ENCODE peak calls at places on chromosome 7, in seven cellular contexts. One of them, this sample, is unnamed.
A peak's percentile ranks its signal among the peaks of the same experiment; 100 is the strongest.

GRCh38 chr7:92830532-92831110 is 5.8 kb downstream of the CDK6 start:
- DNase-seq in IMR-90: peak; percentile 46
- DNase-seq in spleen: no peak
- DNase-seq in hepatocyte: no peak
- DNase-seq in AG09309: no peak
- DNase-seq in uterus: no peak
- DNase-seq in A549: no peak
- DNase-seq in this sample: no peak

GRCh38 chr7:23332881-23333612 is 33.9 kb downstream of the MALSU1 start:
- DNase-seq in spleen: no peak
- DNase-seq in A549: peak; percentile 65
- DNase-seq in uterus: peak; percentile 37
- DNase-seq in hepatocyte: no peak
- DNase-seq in AG09309: peak; percentile 31
- DNase-seq in IMR-90: peak; percentile 65
- DNase-seq in this sample: no peak

GRCh38 chr7:13126347-13126746 is 438.9 kb downstream of the ARL4A start:
- DNase-seq in IMR-90: no peak
- DNase-seq in AG09309: no peak
- DNase-seq in hepatocyte: no peak
- DNase-seq in uterus: no peak
- DNase-seq in A549: no peak
- DNase-seq in spleen: no peak
- DNase-seq in this sample: no peak

GRCh38 chr7:82975811-82976468 is 186.7 kb downstream of the PCLO start:
- DNase-seq in A549: no peak
- DNase-seq in AG09309: no peak
- DNase-seq in uterus: no peak
- DNase-seq in spleen: no peak
- DNase-seq in IMR-90: no peak
- DNase-seq in hepatocyte: no peak
- DNase-seq in this sample: no peak

GRCh38 chr7:87513735-87514319 is 38.3 kb upstream of the ABCB4 start:
- DNase-seq in hepatocyte: no peak
- DNase-seq in IMR-90: no peak
- DNase-seq in AG09309: no peak
- DNase-seq in uterus: no peak
- DNase-seq in spleen: no peak
- DNase-seq in A549: no peak
- DNase-seq in this sample: no peak

GRCh38 chr7:65004575-65004974 is 1.9 kb downstream of the ERV3-1 start:
- DNase-seq in uterus: no peak
- DNase-seq in IMR-90: no peak
- DNase-seq in spleen: no peak
- DNase-seq in AG09309: no peak
- DNase-seq in hepatocyte: no peak
- DNase-seq in A549: no peak
- DNase-seq in this sample: no peak

GRCh38 chr7:39746162-39746782 is 122.9 kb downstream of the RALA start:
- DNase-seq in spleen: peak; percentile 82
- DNase-seq in A549: peak; percentile 74
- DNase-seq in AG09309: no peak
- DNase-seq in uterus: peak; percentile 75
- DNase-seq in hepatocyte: peak; percentile 86
- DNase-seq in IMR-90: peak; percentile 83
- DNase-seq in this sample: peak; percentile 89

GRCh38 chr7:156106107-156106426 is 293.8 kb upstream of the SHH start:
- DNase-seq in hepatocyte: no peak
- DNase-seq in IMR-90: no peak
- DNase-seq in A549: no peak
- DNase-seq in spleen: no peak
- DNase-seq in AG09309: no peak
- DNase-seq in uterus: no peak
- DNase-seq in this sample: no peak

GRCh38 chr7:75925717-75926435 is 10.9 kb downstream of the POR start:
- DNase-seq in hepatocyte: no peak
- DNase-seq in uterus: peak; percentile 36
- DNase-seq in A549: no peak
- DNase-seq in spleen: no peak
- DNase-seq in AG09309: no peak
- DNase-seq in IMR-90: no peak
- DNase-seq in this sample: no peak

GRCh38 chr7:1156782-1157535 is 3.0 kb downstream of the ZFAND2A start:
- DNase-seq in IMR-90: peak; percentile 52
- DNase-seq in AG09309: no peak
- DNase-seq in hepatocyte: peak; percentile 38
- DNase-seq in A549: peak; percentile 93
- DNase-seq in uterus: no peak
- DNase-seq in spleen: no peak
- DNase-seq in this sample: peak; percentile 89

GRCh38 chr7:34900891-34901493 is 136.3 kb downstream of the DPY19L1 start:
- DNase-seq in A549: peak; percentile 23
- DNase-seq in AG09309: no peak
- DNase-seq in hepatocyte: no peak
- DNase-seq in spleen: no peak
- DNase-seq in IMR-90: no peak
- DNase-seq in uterus: no peak
- DNase-seq in this sample: no peak

GRCh38 chr7:97272237-97272975 is 154.9 kb downstream of the SDHAF3 start:
- DNase-seq in IMR-90: no peak
- DNase-seq in spleen: no peak
- DNase-seq in A549: no peak
- DNase-seq in hepatocyte: no peak
- DNase-seq in AG09309: no peak
- DNase-seq in uterus: no peak
- DNase-seq in this sample: no peak

GRCh38 chr7:108000875-108001758 is 1.8 kb downstream of the LAMB1 start:
- DNase-seq in AG09309: no peak
- DNase-seq in hepatocyte: peak; percentile 64
- DNase-seq in A549: peak; percentile 83
- DNase-seq in uterus: peak; percentile 39
- DNase-seq in IMR-90: peak; percentile 30
- DNase-seq in spleen: no peak
- DNase-seq in this sample: no peak

GRCh38 chr7:83655951-83656556 is 7.1 kb upstream of the SEMA3E start:
- DNase-seq in hepatocyte: peak; percentile 65
- DNase-seq in A549: peak; percentile 70
- DNase-seq in uterus: no peak
- DNase-seq in spleen: no peak
- DNase-seq in AG09309: peak; percentile 4
- DNase-seq in IMR-90: peak; percentile 61
- DNase-seq in this sample: peak; percentile 53

GRCh38 chr7:144011458-144012230 is 11.5 kb downstream of the OR6B1 start:
- DNase-seq in spleen: no peak
- DNase-seq in uterus: no peak
- DNase-seq in hepatocyte: no peak
- DNase-seq in IMR-90: peak; percentile 51
- DNase-seq in A549: peak; percentile 49
- DNase-seq in AG09309: peak; percentile 32
- DNase-seq in this sample: no peak

GRCh38 chr7:83347836-83348482 is 185.3 kb upstream of the PCLO start:
- DNase-seq in spleen: no peak
- DNase-seq in AG09309: no peak
- DNase-seq in uterus: no peak
- DNase-seq in hepatocyte: peak; percentile 81
- DNase-seq in A549: peak; percentile 23
- DNase-seq in IMR-90: peak; percentile 65
- DNase-seq in this sample: peak; percentile 1

GRCh38 chr7:102834999-102835398 is 77.8 kb upstream of the LRRC17 start:
- DNase-seq in uterus: no peak
- DNase-seq in hepatocyte: no peak
- DNase-seq in IMR-90: peak; percentile 91
- DNase-seq in A549: peak; percentile 55
- DNase-seq in AG09309: no peak
- DNase-seq in spleen: no peak
- DNase-seq in this sample: no peak

GRCh38 chr7:21352540-21353387 is 75.1 kb upstream of the SP4 start:
- DNase-seq in IMR-90: no peak
- DNase-seq in A549: no peak
- DNase-seq in AG09309: no peak
- DNase-seq in spleen: no peak
- DNase-seq in uterus: no peak
- DNase-seq in hepatocyte: no peak
- DNase-seq in this sample: no peak

GRCh38 chr7:108007280-108007679 is 4.3 kb upstream of the LAMB1 start:
- DNase-seq in spleen: no peak
- DNase-seq in hepatocyte: no peak
- DNase-seq in uterus: no peak
- DNase-seq in AG09309: no peak
- DNase-seq in IMR-90: no peak
- DNase-seq in A549: no peak
- DNase-seq in this sample: no peak

GRCh38 chr7:4683043-4683883 is 1.2 kb downstream of the FOXK1 start:
- DNase-seq in hepatocyte: no peak
- DNase-seq in uterus: peak; percentile 41
- DNase-seq in IMR-90: no peak
- DNase-seq in AG09309: no peak
- DNase-seq in A549: no peak
- DNase-seq in spleen: peak; percentile 87
- DNase-seq in this sample: peak; percentile 16

GRCh38 chr7:80098795-80099194 is 35.8 kb upstream of the GNAI1 start:
- DNase-seq in uterus: no peak
- DNase-seq in spleen: no peak
- DNase-seq in A549: no peak
- DNase-seq in AG09309: no peak
- DNase-seq in hepatocyte: no peak
- DNase-seq in IMR-90: no peak
- DNase-seq in this sample: no peak

GRCh38 chr7:99762680-99763327 is 21.2 kb downstream of the CYP3A4 start:
- DNase-seq in IMR-90: peak; percentile 70
- DNase-seq in uterus: no peak
- DNase-seq in A549: no peak
- DNase-seq in hepatocyte: peak; percentile 54
- DNase-seq in AG09309: peak; percentile 18
- DNase-seq in spleen: no peak
- DNase-seq in this sample: peak; percentile 7

GRCh38 chr7:100680589-100681271 is 7.2 kb downstream of the GNB2 start:
- DNase-seq in IMR-90: no peak
- DNase-seq in AG09309: no peak
- DNase-seq in hepatocyte: peak; percentile 10
- DNase-seq in A549: no peak
- DNase-seq in spleen: peak; percentile 81
- DNase-seq in uterus: no peak
- DNase-seq in this sample: no peak

GRCh38 chr7:98867271-98867701 is 2.5 kb downstream of the TMEM130 start:
- DNase-seq in uterus: no peak
- DNase-seq in hepatocyte: no peak
- DNase-seq in IMR-90: peak; percentile 36
- DNase-seq in spleen: peak; percentile 59
- DNase-seq in A549: no peak
- DNase-seq in AG09309: no peak
- DNase-seq in this sample: no peak

GRCh38 chr7:140519007-140519399 is 39.7 kb upstream of the MKRN1 start:
- DNase-seq in A549: no peak
- DNase-seq in spleen: no peak
- DNase-seq in AG09309: no peak
- DNase-seq in IMR-90: no peak
- DNase-seq in uterus: peak; percentile 36
- DNase-seq in hepatocyte: no peak
- DNase-seq in this sample: no peak
- TF ChIP-seq CTCF in A549: no peak
- TF ChIP-seq CTCF in spleen: no peak
- TF ChIP-seq CTCF in AG09309: no peak
- TF ChIP-seq CTCF in IMR-90: no peak
- TF ChIP-seq CTCF in uterus: no peak
- TF ChIP-seq CTCF in hepatocyte: no peak
- TF ChIP-seq CTCF in this sample: no peak

GRCh38 chr7:52163311-52163710 is 846.7 kb upstream of the COBL start:
- DNase-seq in spleen: no peak
- DNase-seq in uterus: no peak
- DNase-seq in A549: no peak
- DNase-seq in AG09309: no peak
- DNase-seq in IMR-90: no peak
- DNase-seq in hepatocyte: no peak
- DNase-seq in this sample: no peak

DNA sequence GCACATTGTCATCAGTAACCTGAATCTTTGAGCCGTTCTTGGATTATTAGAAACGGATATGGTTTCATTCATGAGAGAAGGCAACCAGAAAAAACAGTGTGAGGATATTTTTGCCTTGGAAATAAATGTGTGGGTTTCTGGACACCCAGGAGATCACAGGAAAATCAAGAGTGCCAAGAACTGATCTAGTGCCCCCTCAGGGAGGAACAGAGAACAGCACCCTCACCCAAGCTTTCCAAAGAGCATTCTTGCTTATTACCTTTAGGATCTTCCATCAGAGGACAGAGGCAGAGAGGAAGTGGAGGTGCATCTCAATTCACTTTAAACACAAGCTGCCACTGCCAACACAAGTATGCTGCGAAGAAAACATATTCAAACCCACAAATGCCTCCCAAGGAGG is 851.5 kb upstream of the COBL start:
- DNase-seq in AG09309: no peak
- DNase-seq in A549: peak; percentile 13
- DNase-seq in hepatocyte: peak; percentile 19
- DNase-seq in IMR-90: no peak
- DNase-seq in spleen: no peak
- DNase-seq in uterus: no peak
- DNase-seq in this sample: no peak
- TF ChIP-seq CTCF in AG09309: no peak
- TF ChIP-seq CTCF in A549: no peak
- TF ChIP-seq CTCF in hepatocyte: peak; percentile 38
- TF ChIP-seq CTCF in IMR-90: no peak
- TF ChIP-seq CTCF in spleen: no peak
- TF ChIP-seq CTCF in uterus: no peak
- TF ChIP-seq CTCF in this sample: no peak

GRCh38 chr7:117675519-117676137 is 195.8 kb downstream of the CFTR start:
- DNase-seq in IMR-90: peak; percentile 10
- DNase-seq in A549: peak; percentile 16
- DNase-seq in AG09309: no peak
- DNase-seq in uterus: no peak
- DNase-seq in hepatocyte: no peak
- DNase-seq in spleen: no peak
- DNase-seq in this sample: no peak

GRCh38 chr7:117672433-117672832 is 192.6 kb downstream of the CFTR start:
- DNase-seq in hepatocyte: no peak
- DNase-seq in uterus: no peak
- DNase-seq in A549: no peak
- DNase-seq in AG09309: no peak
- DNase-seq in IMR-90: no peak
- DNase-seq in spleen: no peak
- DNase-seq in this sample: no peak

GRCh38 chr7:117673367-117673766 is 193.5 kb downstream of the CFTR start:
- DNase-seq in IMR-90: no peak
- DNase-seq in AG09309: no peak
- DNase-seq in hepatocyte: peak; percentile 73
- DNase-seq in A549: no peak
- DNase-seq in uterus: no peak
- DNase-seq in spleen: peak; percentile 67
- DNase-seq in this sample: peak; percentile 21

GRCh38 chr7:117674617-117675016 is 194.8 kb downstream of the CFTR start:
- DNase-seq in uterus: no peak
- DNase-seq in IMR-90: no peak
- DNase-seq in hepatocyte: no peak
- DNase-seq in spleen: no peak
- DNase-seq in AG09309: no peak
- DNase-seq in A549: no peak
- DNase-seq in this sample: no peak

GRCh38 chr7:117673839-117674238 is 194.0 kb downstream of the CFTR start:
- DNase-seq in spleen: no peak
- DNase-seq in hepatocyte: peak; percentile 60
- DNase-seq in uterus: no peak
- DNase-seq in A549: peak; percentile 60
- DNase-seq in IMR-90: peak; percentile 67
- DNase-seq in AG09309: no peak
- DNase-seq in this sample: no peak
- TF ChIP-seq CTCF in spleen: no peak
- TF ChIP-seq CTCF in hepatocyte: peak; percentile 63
- TF ChIP-seq CTCF in uterus: no peak
- TF ChIP-seq CTCF in A549: peak; percentile 62
- TF ChIP-seq CTCF in IMR-90: peak; percentile 57
- TF ChIP-seq CTCF in AG09309: no peak
- TF ChIP-seq CTCF in this sample: no peak

GRCh38 chr7:11748884-11749283 is 83.1 kb downstream of the THSD7A start:
- DNase-seq in IMR-90: no peak
- DNase-seq in uterus: no peak
- DNase-seq in spleen: no peak
- DNase-seq in AG09309: no peak
- DNase-seq in hepatocyte: peak; percentile 18
- DNase-seq in A549: peak; percentile 47
- DNase-seq in this sample: no peak
- TF ChIP-seq CTCF in IMR-90: no peak
- TF ChIP-seq CTCF in uterus: no peak
- TF ChIP-seq CTCF in spleen: no peak
- TF ChIP-seq CTCF in AG09309: no peak
- TF ChIP-seq CTCF in hepatocyte: no peak
- TF ChIP-seq CTCF in A549: peak; percentile 11
- TF ChIP-seq CTCF in this sample: no peak